ENCODE peak calls at places on chromosomes 6 and 20, in seven cellular contexts. J is stimulated activated CD4-positive, alpha-beta T cell treated with anti-CD3 and anti-CD28 coated beads, Interleukin-1b, Interleukin-23, amount 100 ng/mL, for 24 hours; E is AG08395; B is activated T-helper 1 cell treated with Interleukin-2 at 50 U/mL for 16 hours; L is AG09319; W is hypothalamus; U is cardiac muscle cell. P is an unnamed sample.

GRCh38 chr6:109455161-109455501 is 441 bp downstream of the MICAL1 start:
- DNase-seq in E (no peak), U (no peak), L (no peak), J (no peak), W (no peak), B (peak), P (no peak)

GRCh38 chr6:108557494-108558371 is 3.0 kb upstream of the FOXO3 start:
- DNase-seq in B (peak), J (peak), L (no peak), U (peak), W (peak), E (peak), P (peak)

GRCh38 chr6:33451606-33452005 is 2.8 kb upstream of the ZBTB9 start:
- DNase-seq in J (no peak), B (no peak), U (no peak), W (no peak), L (no peak), E (no peak), P (no peak)

GRCh38 chr6:21942910-21943309 is 349.4 kb downstream of the SOX4 start:
- DNase-seq in U (no peak), E (peak), J (no peak), B (no peak), W (no peak), L (no peak), P (no peak)

GRCh38 chr6:114989279-114989964 is 646.6 kb upstream of the HS3ST5 start:
- DNase-seq in J (no peak), B (no peak), L (no peak), W (no peak), E (no peak), U (no peak), P (peak)

GRCh38 chr6:169979873-169980440 is 228.5 kb downstream of the ERMARD start:
- DNase-seq in J (no peak), L (no peak), B (no peak), U (no peak), W (no peak), E (no peak), P (no peak)

GRCh38 chr6:53741417-53741816 is 53.4 kb upstream of the LRRC1 start:
- DNase-seq in B (no peak), E (no peak), J (no peak), W (no peak), L (no peak), U (peak), P (no peak)

GRCh38 chr6:133621751-133622150 is 267.2 kb upstream of the TCF21 start:
- DNase-seq in L (no peak), U (peak), J (no peak), E (peak), B (no peak), W (no peak), P (no peak)

GRCh38 chr20:57388953-57389694 is 2.1 kb upstream of the RBM38 start:
- DNase-seq in E (peak), W (no peak), J (no peak), B (peak), L (peak), U (peak), P (peak)

GRCh38 chr20:24149881-24150307 is 161.3 kb upstream of the GGTLC1 start:
- DNase-seq in U (peak), J (no peak), W (no peak), L (no peak), B (no peak), E (no peak), P (no peak)

P was measured in CD8-positive, alpha-beta T cell.